ENCODE peak calls at places on chromosome 7, in four cellular contexts. Z is psoas muscle, P is PC-3, G is thoracic aorta. K is an unnamed sample.

GRCh38 chr7:105224884-105225651 is 163.7 kb downstream of the SRPK2 start:
- DNase-seq in Z (no peak), P (peak; percentile 86), G (no peak), K (no peak)

GRCh38 chr7:159027803-159028455 is 116.7 kb downstream of the VIPR2 start:
- DNase-seq in P (peak; percentile 47), Z (no peak), G (no peak), K (peak; percentile 50)

GRCh38 chr7:21383217-21383832 is 44.6 kb upstream of the SP4 start:
- DNase-seq in P (no peak), G (no peak), Z (no peak), K (no peak)

GRCh38 chr7:10343108-10343507 is 630.6 kb upstream of the PHF14 start:
- DNase-seq in P (no peak), Z (no peak), G (no peak), K (no peak)

GRCh38 chr7:82566752-82567151 is 123.2 kb upstream of the CACNA2D1 start:
- DNase-seq in Z (no peak), P (no peak), G (no peak), K (no peak)

GRCh38 chr7:157271991-157272324 is 64.8 kb upstream of the DNAJB6 start:
- DNase-seq in Z (peak; percentile 80), P (peak; percentile 58), G (peak; percentile 80), K (peak; percentile 91)

GRCh38 chr7:15836041-15836440 is 149.6 kb upstream of the MEOX2 start:
- DNase-seq in G (no peak), Z (no peak), P (no peak), K (no peak)

GRCh38 chr7:93359520-93360198 is 127.5 kb downstream of the VPS50 start:
- DNase-seq in Z (no peak), G (no peak), P (no peak), K (no peak)

GRCh38 chr7:86643478-86644281 is at the start of gene GRM3:
- DNase-seq in Z (no peak), G (no peak), P (no peak), K (no peak)

GRCh38 chr7:101580596-101580995 is 48.5 kb downstream of the MYL10 start:
- DNase-seq in G (no peak), P (no peak), Z (no peak), K (no peak)

GRCh38 chr7:140003913-140004382 is 58.8 kb downstream of the PARP12 start:
- DNase-seq in G (no peak), Z (no peak), P (peak; percentile 86), K (no peak)

GRCh38 chr7:37315752-37316711 is 132.6 kb downstream of the ELMO1 start:
- DNase-seq in P (no peak), G (no peak), Z (peak; percentile 34), K (no peak)

GRCh38 chr7:66033471-66034385 is 41.9 kb upstream of the ASL start:
- DNase-seq in G (no peak), Z (no peak), P (no peak), K (no peak)

GRCh38 chr7:140048989-140049338 is 13.8 kb downstream of the PARP12 start:
- DNase-seq in P (no peak), Z (no peak), G (no peak), K (no peak)

GRCh38 chr7:34190299-34190698 is 285.0 kb downstream of the BMPER start:
- DNase-seq in P (no peak), Z (peak; percentile 67), G (no peak), K (no peak)

GRCh38 chr7:88363869-88364268 is 57.2 kb upstream of the STEAP4 start:
- DNase-seq in Z (no peak), P (no peak), G (no peak), K (no peak)

GRCh38 chr7:121313220-121313792 is 15.5 kb upstream of the WNT16 start:
- DNase-seq in Z (no peak), P (peak; percentile 39), G (no peak), K (no peak)

GRCh38 chr7:12257582-12257981 is 46.5 kb downstream of the TMEM106B start:
- DNase-seq in P (peak; percentile 15), G (no peak), Z (no peak), K (no peak)

GRCh38 chr7:33774762-33775523 is 130.4 kb upstream of the BMPER start:
- DNase-seq in P (peak; percentile 7), Z (peak; percentile 32), G (no peak), K (no peak)

GRCh38 chr7:99975782-99976521 is at the start of gene AZGP1:
- DNase-seq in Z (no peak), G (no peak), P (peak; percentile 27), K (no peak)

GRCh38 chr7:68706291-68706690 is 892.0 kb upstream of the AUTS2 start:
- DNase-seq in P (no peak), Z (no peak), G (no peak), K (no peak)

GRCh38 chr7:93894966-93895650 is 4.6 kb upstream of the TFPI2 start:
- DNase-seq in P (no peak), Z (no peak), G (no peak), K (no peak)

GRCh38 chr7:38312776-38313175 is 39.3 kb upstream of the TARP start:
- DNase-seq in P (no peak), Z (no peak), G (no peak), K (no peak)

GRCh38 chr7:5320802-5321396 is 38.2 kb downstream of the SLC29A4 start:
- DNase-seq in P (no peak), Z (no peak), G (no peak), K (no peak)

GRCh38 chr7:47581442-47581820 is 480 bp downstream of the TNS3 start:
- DNase-seq in Z (no peak), P (peak; percentile 25), G (no peak), K (peak; percentile 76)

GRCh38 chr7:148746139-148746538 is 47.4 kb downstream of the CUL1 start:
- DNase-seq in Z (no peak), P (no peak), G (no peak), K (no peak)

GRCh38 chr7:41885748-41886147 is 182.9 kb upstream of the INHBA start:
- DNase-seq in Z (no peak), G (no peak), P (no peak), K (no peak)

GRCh38 chr7:98826811-98827231 is 43.0 kb downstream of the TMEM130 start:
- DNase-seq in P (peak; percentile 13), G (peak; percentile 80), Z (peak; percentile 73), K (peak; percentile 96)

GRCh38 chr7:94391716-94392390 is 2.8 kb upstream of the COL1A2 start:
- DNase-seq in Z (no peak), G (no peak), P (no peak), K (no peak)

GRCh38 chr7:81887098-81887497 is 117.3 kb upstream of the HGF start:
- DNase-seq in P (no peak), Z (no peak), G (no peak), K (no peak)

GRCh38 chr7:888081-889024 is 12.0 kb downstream of the GET4 start:
- DNase-seq in G (no peak), P (no peak), Z (peak; percentile 28), K (no peak)

GRCh38 chr7:89223906-89224395 is 428.4 kb upstream of the TEX47 start:
- DNase-seq in Z (no peak), G (no peak), P (peak; percentile 11), K (no peak)

GRCh38 chr7:28830831-28831230 is 127.3 kb downstream of the TRIL start:
- DNase-seq in Z (no peak), P (no peak), G (no peak), K (no peak)

GRCh38 chr7:45681596-45682357 is 107.6 kb downstream of the ADCY1 start:
- DNase-seq in G (no peak), P (no peak), Z (no peak), K (peak; percentile 52)

GRCh38 chr7:27547401-27547800 is 115.3 kb downstream of the HIBADH start:
- DNase-seq in P (no peak), Z (no peak), G (no peak), K (no peak)

GRCh38 chr7:133386204-133386603 is 133.3 kb downstream of the EXOC4 start:
- DNase-seq in G (no peak), Z (no peak), P (no peak), K (no peak)

GRCh38 chr7:100674441-100675407 is 1.2 kb downstream of the GNB2 start:
- DNase-seq in G (no peak), Z (no peak), P (no peak), K (no peak)

GRCh38 chr7:41006591-41006990 is 696.3 kb downstream of the INHBA start:
- DNase-seq in G (no peak), Z (no peak), P (peak; percentile 97), K (no peak)

GRCh38 chr7:114928060-114928459 is 6.2 kb downstream of the MDFIC start:
- DNase-seq in G (no peak), Z (no peak), P (no peak), K (no peak)

GRCh38 chr7:114930107-114930521 is 8.2 kb downstream of the MDFIC start:
- DNase-seq in P (no peak), G (no peak), Z (no peak), K (no peak)

GRCh38 chr7:114931656-114932011 is 9.7 kb downstream of the MDFIC start:
- DNase-seq in Z (no peak), G (no peak), P (no peak), K (no peak)

GRCh38 chr7:114930829-114931655 is 9.1 kb downstream of the MDFIC start:
- DNase-seq in G (no peak), Z (no peak), P (no peak), K (no peak)

GRCh38 chr7:114929570-114929969 is 7.7 kb downstream of the MDFIC start:
- DNase-seq in P (no peak), G (no peak), Z (no peak), K (no peak)
- H3K4me3 ChIP-seq in P (no peak overlapping the region), G (no peak overlapping the region), Z (no peak overlapping the region), K (no peak overlapping the region)

DNA sequence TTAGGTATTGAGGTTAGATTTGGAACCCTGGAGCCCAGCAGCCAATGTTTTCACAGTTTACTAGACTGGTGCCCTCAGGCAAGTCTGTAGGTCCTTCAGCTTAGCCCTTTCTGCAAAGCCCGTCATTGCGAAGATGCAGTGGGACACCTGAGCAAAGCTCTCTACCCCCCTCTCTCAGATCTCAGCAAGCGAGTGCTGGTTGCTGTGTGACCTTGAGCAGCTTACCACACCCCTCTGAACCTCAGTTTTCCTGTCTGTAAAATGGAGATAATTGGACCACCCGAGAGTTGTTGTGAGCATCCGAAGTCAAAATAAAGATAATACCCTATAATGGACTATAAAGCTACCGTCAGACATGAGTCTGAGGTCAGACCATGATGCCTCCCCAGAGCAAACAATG is 3.7 kb downstream of the NPC1L1 start:
- DNase-seq in Z (no peak), P (no peak), G (no peak), K (no peak)
- H3K27ac ChIP-seq in Z (no peak overlapping the region), P (no peak overlapping the region), G (no peak overlapping the region), K (no peak overlapping the region)

GRCh38 chr7:56106108-56107073 is at the start of gene CHCHD2:
- DNase-seq in Z (peak; percentile 96), P (peak; percentile 98), G (peak; percentile 90), K (peak; percentile 98)
- H3K4me3 ChIP-seq in Z (peak within 1 kb of the TSS; percentile 85), P (peak within 1 kb of the TSS; percentile 97), G (peak within 1 kb of the TSS; percentile 93), K (peak within 1 kb of the TSS; percentile 96)

GRCh38 chr7:75914655-75915415 is at the start of gene POR:
- DNase-seq in G (peak; percentile 72), Z (peak; percentile 96), P (peak; percentile 94), K (peak; percentile 97)
- H3K27ac ChIP-seq in G (peak within 1 kb of the TSS; percentile 85), Z (peak within 1 kb of the TSS; percentile 83), P (no peak within 1 kb of the TSS), K (peak within 1 kb of the TSS; percentile 83)

GRCh38 chr7:91351374-91351773 is 87.1 kb downstream of the FZD1 start:
- DNase-seq in G (no peak), Z (no peak), P (peak; percentile 80), K (no peak)
- H3K4me3 ChIP-seq in G (no peak overlapping the region), Z (no peak overlapping the region), P (no peak overlapping the region), K (no peak overlapping the region)

K was measured in coronary artery.